ENCODE peak calls at places on chromosomes 4 and X, in nine cellular contexts. A is H7, N is astrocyte of the spinal cord, Y is PC-3, Q is left ventricle myocardium inferior, J is adipocyte, I is uterus, H is fibroblast of pulmonary artery, C is RCC 7860. X is an unnamed sample.

GRCh38 chr4:139367421-139368090 is 65.3 kb upstream of the NDUFC1 start:
- DNase-seq in A (no peak), C (no peak), N (peak), Y (peak), J (peak), H (peak), I (no peak), Q (no peak), X (peak)

GRCh38 chr4:40626183-40626990 is 3.3 kb downstream of the RBM47 start:
- DNase-seq in J (no peak), H (peak), Y (peak), Q (no peak), N (no peak), A (no peak), C (peak), I (no peak), X (peak)

GRCh38 chr4:78477276-78477675 is 74.3 kb upstream of the ANXA3 start:
- DNase-seq in A (no peak), I (no peak), J (no peak), Y (peak), H (peak), Q (no peak), N (peak), C (peak), X (no peak)

GRCh38 chrX:13694359-13694758 is 5.4 kb downstream of the RAB9A start:
- DNase-seq in I (no peak), C (no peak), A (no peak), H (no peak), N (no peak), Q (no peak), J (peak), Y (no peak), X (peak)

GRCh38 chrX:46757593-46757992 is 1.3 kb downstream of the SLC9A7 start:
- DNase-seq in Y (peak), C (no peak), N (peak), I (no peak), H (peak), A (no peak), J (peak), Q (no peak), X (peak)

GRCh38 chr4:6122496-6122895 is 77.9 kb downstream of the JAKMIP1 start:
- DNase-seq in A (no peak), I (no peak), Y (no peak), N (no peak), H (no peak), C (no peak), Q (no peak), J (no peak), X (no peak)

GRCh38 chr4:7429069-7429416 is 5.7 kb downstream of the PSAPL1 start:
- DNase-seq in N (no peak), A (no peak), H (no peak), J (no peak), I (no peak), C (no peak), Q (peak), Y (no peak), X (no peak)

GRCh38 chr4:15755781-15756180 is 22.3 kb upstream of the CD38 start:
- DNase-seq in A (no peak), I (no peak), N (no peak), C (no peak), Y (no peak), H (no peak), J (no peak), Q (no peak), X (peak)

GRCh38 chr4:101418055-101418454 is 70.7 kb upstream of the PPP3CA start:
- DNase-seq in N (peak), H (no peak), A (no peak), C (no peak), J (no peak), Q (no peak), I (no peak), Y (no peak), X (no peak)

GRCh38 chr4:36716874-36717273 is 435.5 kb downstream of the DTHD1 start:
- DNase-seq in Y (peak), I (no peak), N (no peak), J (no peak), Q (no peak), A (no peak), C (no peak), H (no peak), X (no peak)

GRCh38 chrX:22247169-22247568 is 25.5 kb upstream of the CBLL2 start:
- DNase-seq in J (peak), N (peak), A (no peak), Q (no peak), C (no peak), I (no peak), H (peak), Y (no peak), X (peak)

GRCh38 chr4:177287298-177287697 is 22.4 kb upstream of the NEIL3 start:
- DNase-seq in Y (no peak), Q (no peak), N (no peak), J (no peak), A (no peak), C (no peak), H (no peak), I (no peak), X (no peak)

X was measured in astrocyte of the hippocampus.